ENCODE peak calls at places on chromosomes 12 and 14, in five cellular contexts. E, M, H, O and P are unnamed samples.

GRCh38 chr12:4036872-4037271 is 163.7 kb upstream of the PARP11 start:
- DNase-seq in H (peak; percentile 19), O (no peak), M (no peak), E (no peak), P (no peak)

GRCh38 chr12:34595749-34596733 is 573.7 kb downstream of the ALG10 start:
- DNase-seq in O (peak; percentile 18), H (no peak), M (peak; percentile 2), E (peak; percentile 3), P (no peak)

GRCh38 chr12:96047621-96048211 is 12.3 kb upstream of the LTA4H start:
- DNase-seq in E (peak; percentile 46), H (peak; percentile 69), M (no peak), O (peak; percentile 67), P (peak; percentile 50)

GRCh38 chr14:71749613-71750238 is 182.5 kb upstream of the RGS6 start:
- DNase-seq in O (no peak), M (no peak), E (peak; percentile 26), H (no peak), P (no peak)

GRCh38 chr12:50924439-50925341 is 27.7 kb upstream of the HIGD1C start:
- DNase-seq in O (peak; percentile 87), H (peak; percentile 93), E (peak; percentile 96), M (peak; percentile 94), P (peak; percentile 93)

GRCh38 chr12:89373772-89374572 is 21.7 kb upstream of the DUSP6 start:
- DNase-seq in M (no peak), H (peak; percentile 75), O (no peak), E (peak; percentile 25), P (no peak)

GRCh38 chr12:57005980-57006808 is at the start of gene ZBTB39:
- DNase-seq in E (peak; percentile 73), H (peak; percentile 87), O (peak; percentile 64), M (peak; percentile 74), P (peak; percentile 85)

GRCh38 chr14:56025191-56025590 is 93.0 kb upstream of the PELI2 start:
- DNase-seq in M (no peak), H (no peak), E (peak; percentile 24), O (no peak), P (no peak)

GRCh38 chr12:8664228-8664963 is 1.8 kb upstream of the MFAP5 start:
- DNase-seq in M (no peak), E (no peak), O (no peak), H (no peak), P (peak; percentile 76)

GRCh38 chr12:49887536-49888401 is 15.9 kb downstream of the FAIM2 start:
- DNase-seq in H (no peak), M (no peak), O (peak; percentile 30), E (no peak), P (no peak)

GRCh38 chr14:21642683-21643082 is 7.9 kb upstream of the OR10G2 start:
- DNase-seq in O (no peak), E (no peak), M (no peak), H (no peak), P (no peak)

DNA sequence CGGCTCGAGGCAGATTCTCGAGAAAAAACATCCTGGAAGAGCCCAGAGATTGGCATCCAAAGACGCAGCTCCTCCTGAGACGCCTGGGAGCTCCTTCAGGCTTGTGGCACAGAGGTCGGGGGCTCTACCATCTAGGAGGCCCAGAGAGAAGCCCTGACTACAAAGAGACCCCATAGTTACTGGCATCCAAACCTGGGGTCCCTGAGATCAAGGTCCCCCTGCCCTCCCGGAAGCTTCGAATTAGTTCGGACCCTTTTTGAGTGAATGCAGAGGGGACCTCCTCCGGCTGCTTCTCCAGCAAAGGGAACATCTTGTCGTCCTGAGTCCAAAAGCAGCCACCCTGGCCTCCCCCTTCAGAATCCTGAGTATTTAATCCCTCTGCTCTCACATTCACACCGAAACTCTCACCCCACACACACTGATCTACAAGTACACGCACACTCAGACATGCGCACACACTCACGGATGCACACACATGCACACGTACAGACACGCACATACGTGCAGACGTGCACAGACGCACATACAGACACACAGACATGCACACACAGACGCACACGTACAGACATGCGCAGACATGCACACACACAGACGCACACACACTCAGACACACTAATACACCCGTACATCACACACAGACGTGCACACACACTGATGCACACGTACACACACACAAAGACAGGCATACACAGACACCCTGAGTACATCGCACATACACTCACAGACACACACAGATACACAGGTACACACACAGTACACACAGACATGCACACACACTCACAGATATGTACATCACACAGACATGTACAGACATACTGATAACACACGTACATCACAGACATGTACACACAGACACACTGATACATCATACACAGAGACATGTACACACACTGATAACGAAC is 5.9 kb downstream of the ZNF605 start:
- DNase-seq in E (no peak), O (no peak), H (no peak), M (no peak), P (no peak)
- H3K9me3 ChIP-seq in E (peaks cover 43% of the 10 kb centered on the region), O (peaks cover 64% of the 10 kb centered on the region), H (peaks cover 84% of the 10 kb centered on the region), M (no peaks in the 10 kb centered on the region), P (peaks cover 15% of the 10 kb centered on the region)

DNA sequence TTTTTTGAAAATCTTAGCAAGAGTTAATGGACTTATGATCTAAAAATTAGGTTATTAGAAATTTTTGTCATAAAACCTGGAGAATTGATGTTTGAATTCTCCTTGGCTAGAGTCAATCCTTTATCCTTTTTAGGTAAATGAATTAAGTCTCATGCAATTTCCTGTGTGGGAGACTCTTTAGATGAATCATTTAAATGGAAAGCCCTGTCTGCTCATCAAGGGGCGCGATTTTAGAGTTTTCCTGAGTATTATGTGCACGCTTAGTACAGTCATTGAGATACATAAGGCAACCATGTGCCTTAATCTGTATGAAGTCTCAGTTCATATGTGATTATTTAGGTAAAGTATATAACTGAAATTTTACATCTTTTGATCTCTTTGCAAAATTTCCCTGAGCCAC is 974.7 kb downstream of the NRXN3 start:
- DNase-seq in H (no peak), O (no peak), E (no peak), M (no peak), P (no peak)
- H3K9me3 ChIP-seq in H (no peaks in the 10 kb centered on the region), O (no peaks in the 10 kb centered on the region), E (no peaks in the 10 kb centered on the region), M (no peaks in the 10 kb centered on the region), P (no peaks in the 10 kb centered on the region)

DNA sequence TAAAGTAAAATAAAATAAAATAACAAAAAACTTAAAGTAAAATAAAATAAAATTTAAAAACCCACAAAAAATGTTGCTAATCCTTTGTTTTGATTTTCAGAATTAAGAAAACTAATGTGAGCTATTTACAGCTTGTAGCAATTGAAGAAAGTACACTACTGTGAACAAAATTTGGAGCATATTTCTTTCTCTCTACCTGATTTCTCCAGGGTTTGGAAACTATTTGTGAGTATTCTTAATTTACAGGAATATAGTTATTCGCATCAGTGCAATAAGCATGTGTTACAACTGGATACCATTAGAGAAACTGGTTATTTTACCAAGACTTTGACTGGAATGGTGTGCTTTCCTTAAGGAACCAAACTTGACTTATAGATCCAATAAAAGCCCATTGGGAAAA is 86.1 kb upstream of the CNOT2 start:
- DNase-seq in O (no peak), M (no peak), E (no peak), H (no peak), P (no peak)
- H3K9me3 ChIP-seq in O (peaks cover 14% of the 10 kb centered on the region), M (no peaks in the 10 kb centered on the region), E (peaks cover 5% of the 10 kb centered on the region), H (peaks cover 49% of the 10 kb centered on the region), P (no peaks in the 10 kb centered on the region)

DNA sequence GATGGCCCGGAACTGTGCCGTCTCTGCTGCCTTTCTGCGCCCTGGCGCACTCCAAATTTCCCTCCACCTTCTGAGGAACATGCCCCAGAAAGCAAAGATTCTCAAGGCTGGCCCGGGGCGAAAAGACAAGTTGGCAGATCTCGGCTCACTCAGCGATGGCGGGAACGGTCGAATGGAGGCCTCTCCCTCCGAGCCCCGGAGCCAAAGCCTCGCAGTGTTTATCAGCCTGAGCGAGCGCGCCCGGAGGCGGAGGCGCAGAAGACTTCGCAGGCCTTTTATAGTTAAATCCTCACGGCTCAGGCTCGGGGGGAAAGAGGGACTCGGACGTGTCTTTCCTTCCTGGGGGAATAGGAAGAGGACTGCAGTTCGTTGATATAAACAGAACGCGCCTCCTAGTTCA is 5.5 kb downstream of the TBX5 start:
- DNase-seq in M (no peak), E (no peak), H (no peak), O (no peak), P (peak; percentile 77)
- H3K9me3 ChIP-seq in M (no peaks in the 10 kb centered on the region), E (no peaks in the 10 kb centered on the region), H (no peaks in the 10 kb centered on the region), O (no peaks in the 10 kb centered on the region), P (no peaks in the 10 kb centered on the region)

DNA sequence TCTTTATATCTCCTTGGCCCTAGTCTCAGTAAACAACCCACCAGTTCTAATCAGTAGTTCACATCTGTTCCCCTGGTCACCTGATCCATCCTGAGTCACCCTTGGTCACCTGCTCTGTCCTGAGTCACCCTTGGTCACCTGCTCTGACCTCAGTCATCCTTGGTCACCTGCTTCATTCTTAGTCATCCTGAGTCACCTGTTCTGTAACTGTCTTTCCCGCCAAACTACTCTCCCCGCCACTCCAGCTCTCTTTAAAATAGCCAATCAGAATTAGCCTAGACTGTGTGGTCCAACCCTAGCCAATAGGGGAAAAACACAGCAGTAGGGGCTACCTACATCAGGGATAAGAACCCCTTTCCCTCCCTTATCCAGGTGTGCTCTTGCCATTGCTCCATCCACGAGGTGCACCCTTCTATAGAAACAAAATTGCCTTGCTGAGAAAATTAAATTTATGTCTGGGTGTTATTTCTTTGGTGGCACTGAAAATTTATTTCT is 245.4 kb upstream of the DIO3 start:
- DNase-seq in O (no peak), M (no peak), H (no peak), E (no peak), P (no peak)
- H3K9me3 ChIP-seq in O (peaks cover 17% of the 10 kb centered on the region), M (no peaks in the 10 kb centered on the region), H (peaks cover 30% of the 10 kb centered on the region), E (peaks cover 14% of the 10 kb centered on the region), P (peaks cover 3% of the 10 kb centered on the region)

DNA sequence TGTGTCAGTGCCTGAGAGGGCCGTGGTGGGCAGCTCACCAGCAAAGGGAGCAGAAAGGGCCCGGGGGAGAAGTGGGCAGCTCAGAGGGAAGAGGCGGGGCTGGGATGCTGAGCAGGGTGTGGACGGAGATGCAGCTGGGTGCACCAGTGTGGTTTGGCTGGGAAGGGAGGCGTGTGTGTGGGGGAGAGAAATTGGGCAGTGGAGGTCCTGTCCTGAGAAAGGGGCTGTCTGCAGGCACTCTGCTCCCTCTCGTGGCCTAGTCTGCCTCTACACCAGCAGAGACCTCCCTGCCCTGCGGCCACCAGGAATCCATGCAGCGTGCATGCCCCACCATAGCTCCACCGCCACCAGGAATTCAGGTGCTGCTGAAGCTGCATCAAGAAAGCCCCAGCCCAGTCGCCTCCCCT is 6.4 kb downstream of the TMEM121 start:
- DNase-seq in E (no peak), O (no peak), H (peak; percentile 30), M (no peak), P (peak; percentile 45)
- H3K9me3 ChIP-seq in E (no peaks in the 10 kb centered on the region), O (no peaks in the 10 kb centered on the region), H (no peaks in the 10 kb centered on the region), M (no peaks in the 10 kb centered on the region), P (no peaks in the 10 kb centered on the region)